ENCODE peak calls at places on chromosomes 16 and 17, in four cellular contexts. U, E, F and G are unnamed samples.

GRCh38 chr16:79685871-79686270 is 85.3 kb upstream of the MAF start:
- DNase-seq in U (no peak), F (no peak), E (no peak), G (no peak)

GRCh38 chr17:58513391-58513912 is 986 bp downstream of the MTMR4 start:
- DNase-seq in F (no peak), U (no peak), E (no peak), G (no peak)

GRCh38 chr17:38750312-38751121 is 2.0 kb upstream of the PSMB3 start:
- DNase-seq in E (no peak), U (no peak), F (no peak), G (no peak)

GRCh38 chr16:22191966-22192260 is 14.2 kb upstream of the EEF2K start:
- DNase-seq in E (no peak), F (no peak), U (no peak), G (no peak)

GRCh38 chr17:39208893-39209292 is 8.8 kb downstream of the RPL19 start:
- DNase-seq in E (no peak), F (no peak), U (no peak), G (no peak)

GRCh38 chr16:54937673-54938350 is 7.1 kb downstream of the IRX5 start:
- DNase-seq in U (no peak), E (no peak), F (no peak), G (no peak)

GRCh38 chr17:17698869-17699351 is 17.7 kb downstream of the RAI1 start:
- DNase-seq in E (no peak), U (no peak), F (no peak), G (no peak)

GRCh38 chr17:69975808-69976207 is 99.2 kb upstream of the KCNJ16 start:
- DNase-seq in E (no peak), U (no peak), F (no peak), G (no peak)

GRCh38 chr16:81523387-81524115 is 78.9 kb downstream of the CMIP start:
- DNase-seq in U (no peak), E (no peak), F (peak), G (peak)

GRCh38 chr16:86664518-86665318 is 86.4 kb downstream of the FOXL1 start:
- DNase-seq in F (peak), E (no peak), U (peak), G (peak)

GRCh38 chr16:67415872-67416793 is at the start of gene ZDHHC1:
- DNase-seq in U (no peak), E (no peak), F (peak), G (no peak)

GRCh38 chr17:36148559-36149295 is 27.7 kb downstream of the TBC1D3B start:
- DNase-seq in E (no peak), F (peak), U (peak), G (peak)

GRCh38 chr17:49525831-49526741 is 31.0 kb downstream of the NGFR start:
- DNase-seq in F (no peak), E (no peak), U (no peak), G (no peak)

GRCh38 chr17:80760501-80760900 is 215.9 kb downstream of the RPTOR start:
- DNase-seq in E (no peak), U (no peak), F (no peak), G (no peak)

GRCh38 chr16:28863929-28864886 is 565 bp downstream of the SH2B1 start:
- DNase-seq in U (no peak), F (peak), E (no peak), G (no peak)

GRCh38 chr16:8853150-8853549 is 15.7 kb downstream of the CARHSP1 start:
- DNase-seq in F (no peak), E (no peak), U (no peak), G (no peak)

GRCh38 chr16:83698964-83699363 is 108.8 kb upstream of the HSBP1 start:
- DNase-seq in E (no peak), U (no peak), F (peak), G (no peak)

GRCh38 chr17:57935833-57936807 is 19.1 kb downstream of the CUEDC1 start:
- DNase-seq in E (no peak), U (no peak), F (peak), G (no peak)

GRCh38 chr16:57609541-57610401 is 18.7 kb upstream of the ADGRG1 start:
- DNase-seq in F (no peak), U (no peak), E (no peak), G (no peak)

GRCh38 chr16:4775005-4775404 is 8.0 kb upstream of the ZNF500 start:
- DNase-seq in E (no peak), F (no peak), U (no peak), G (no peak)

GRCh38 chr17:33948299-33948698 is 306.8 kb upstream of the CCL2 start:
- DNase-seq in F (no peak), E (no peak), U (no peak), G (no peak)

GRCh38 chr17:61393904-61394629 is 5.6 kb upstream of the TBX2 start:
- DNase-seq in F (peak), U (no peak), E (no peak), G (no peak)

GRCh38 chr16:55470533-55471371 is 8.2 kb upstream of the MMP2 start:
- DNase-seq in U (no peak), F (no peak), E (no peak), G (no peak)

GRCh38 chr17:69523252-69523861 is 108.9 kb downstream of the MAP2K6 start:
- DNase-seq in E (no peak), U (peak), F (peak), G (peak)

GRCh38 chr16:4414187-4414909 is 2.0 kb downstream of the CORO7 start:
- DNase-seq in F (no peak), U (no peak), E (no peak), G (no peak)

GRCh38 chr17:82356845-82357355 is 2.1 kb upstream of the TEX19 start:
- DNase-seq in U (no peak), F (no peak), E (no peak), G (no peak)

GRCh38 chr17:50728881-50729765 is 9.7 kb downstream of the LUC7L3 start:
- DNase-seq in F (no peak), U (no peak), E (no peak), G (no peak)

GRCh38 chr17:77100009-77100408 is 40.8 kb upstream of the SEC14L1 start:
- DNase-seq in F (no peak), U (no peak), E (no peak), G (no peak)

GRCh38 chr16:3819741-3820724 is 60.5 kb downstream of the CREBBP start:
- DNase-seq in E (no peak), F (peak), U (peak), G (peak)

GRCh38 chr16:50279142-50279865 is 13.0 kb downstream of the ADCY7 start:
- DNase-seq in U (no peak), F (no peak), E (no peak), G (no peak)

GRCh38 chr16:89737341-89738071 is 16.2 kb downstream of the ZNF276 start:
- DNase-seq in E (no peak), U (no peak), F (no peak), G (no peak)

GRCh38 chr16:53129281-53130192 is 74.7 kb downstream of the CHD9 start:
- DNase-seq in U (peak), E (no peak), F (no peak), G (peak)

GRCh38 chr16:72131036-72131435 is 37.4 kb downstream of the DHX38 start:
- DNase-seq in U (no peak), E (no peak), F (no peak), G (no peak)